ENCODE peak calls at places on chromosomes 5 and 9, in six cellular contexts. One of them, this sample, is unnamed.

GRCh38 chr9:74036549-74037231 is 460.4 kb upstream of the RORB start:
- DNase-seq in HepG2: no peak
- DNase-seq in SK-N-SH: no peak
- DNase-seq in GM12878: no peak
- DNase-seq in K562: no peak
- DNase-seq in H1: no peak
- DNase-seq in this sample: no peak

GRCh38 chr5:6631441-6631840 is 1.4 kb downstream of the NSUN2 start:
- DNase-seq in HepG2: no peak
- DNase-seq in SK-N-SH: no peak
- DNase-seq in GM12878: no peak
- DNase-seq in K562: no peak
- DNase-seq in H1: no peak
- DNase-seq in this sample: no peak

GRCh38 chr9:15512204-15512603 is 1.4 kb upstream of the PSIP1 start:
- DNase-seq in HepG2: no peak
- DNase-seq in SK-N-SH: no peak
- DNase-seq in GM12878: no peak
- DNase-seq in K562: no peak
- DNase-seq in H1: no peak
- DNase-seq in this sample: no peak

GRCh38 chr9:100724932-100725331 is 147.1 kb downstream of the CAVIN4 start:
- DNase-seq in HepG2: no peak
- DNase-seq in SK-N-SH: no peak
- DNase-seq in GM12878: no peak
- DNase-seq in K562: no peak
- DNase-seq in H1: no peak
- DNase-seq in this sample: no peak

GRCh38 chr5:120544043-120544442 is 79.9 kb downstream of the PRR16 start:
- DNase-seq in HepG2: no peak
- DNase-seq in SK-N-SH: no peak
- DNase-seq in GM12878: no peak
- DNase-seq in K562: no peak
- DNase-seq in H1: no peak
- DNase-seq in this sample: no peak

GRCh38 chr5:160187091-160187490 is 42.2 kb upstream of the FABP6 start:
- DNase-seq in HepG2: no peak
- DNase-seq in SK-N-SH: no peak
- DNase-seq in GM12878: no peak
- DNase-seq in K562: no peak
- DNase-seq in H1: no peak
- DNase-seq in this sample: no peak

GRCh38 chr9:69122391-69123141 is 51.5 kb upstream of the TJP2 start:
- DNase-seq in HepG2: peak
- DNase-seq in SK-N-SH: no peak
- DNase-seq in GM12878: no peak
- DNase-seq in K562: no peak
- DNase-seq in H1: no peak
- DNase-seq in this sample: no peak

GRCh38 chr5:179413711-179414458 is 68.6 kb upstream of the ADAMTS2 start:
- DNase-seq in HepG2: no peak
- DNase-seq in SK-N-SH: peak
- DNase-seq in GM12878: no peak
- DNase-seq in K562: no peak
- DNase-seq in H1: peak
- DNase-seq in this sample: no peak

GRCh38 chr5:145775893-145776444 is 59.2 kb downstream of the PRELID2 start:
- DNase-seq in HepG2: peak
- DNase-seq in SK-N-SH: no peak
- DNase-seq in GM12878: no peak
- DNase-seq in K562: no peak
- DNase-seq in H1: no peak
- DNase-seq in this sample: no peak

GRCh38 chr5:39146831-39147540 is 72.4 kb downstream of the FYB1 start:
- DNase-seq in HepG2: no peak
- DNase-seq in SK-N-SH: no peak
- DNase-seq in GM12878: no peak
- DNase-seq in K562: no peak
- DNase-seq in H1: no peak
- DNase-seq in this sample: no peak

GRCh38 chr5:103840600-103840999 is 278.0 kb upstream of the NUDT12 start:
- DNase-seq in HepG2: no peak
- DNase-seq in SK-N-SH: no peak
- DNase-seq in GM12878: no peak
- DNase-seq in K562: no peak
- DNase-seq in H1: no peak
- DNase-seq in this sample: no peak

GRCh38 chr5:31809037-31809910 is 170.3 kb downstream of the PDZD2 start:
- DNase-seq in HepG2: peak
- DNase-seq in SK-N-SH: peak
- DNase-seq in GM12878: no peak
- DNase-seq in K562: peak
- DNase-seq in H1: peak
- DNase-seq in this sample: peak

GRCh38 chr5:86465052-86465838 is 152.5 kb upstream of the COX7C start:
- DNase-seq in HepG2: no peak
- DNase-seq in SK-N-SH: no peak
- DNase-seq in GM12878: no peak
- DNase-seq in K562: no peak
- DNase-seq in H1: no peak
- DNase-seq in this sample: no peak

GRCh38 chr9:80797841-80798688 is 891.3 kb downstream of the TLE1 start:
- DNase-seq in HepG2: no peak
- DNase-seq in SK-N-SH: peak
- DNase-seq in GM12878: no peak
- DNase-seq in K562: no peak
- DNase-seq in H1: no peak
- DNase-seq in this sample: no peak

GRCh38 chr5:24073097-24073496 is 565.7 kb downstream of the PRDM9 start:
- DNase-seq in HepG2: no peak
- DNase-seq in SK-N-SH: no peak
- DNase-seq in GM12878: no peak
- DNase-seq in K562: no peak
- DNase-seq in H1: no peak
- DNase-seq in this sample: no peak

GRCh38 chr5:162243651-162244050 is 176.1 kb downstream of the GABRG2 start:
- DNase-seq in HepG2: no peak
- DNase-seq in SK-N-SH: no peak
- DNase-seq in GM12878: no peak
- DNase-seq in K562: no peak
- DNase-seq in H1: no peak
- DNase-seq in this sample: no peak

GRCh38 chr9:12698293-12698692 is 5.1 kb downstream of the TYRP1 start:
- DNase-seq in HepG2: no peak
- DNase-seq in SK-N-SH: no peak
- DNase-seq in GM12878: no peak
- DNase-seq in K562: no peak
- DNase-seq in H1: no peak
- DNase-seq in this sample: no peak

GRCh38 chr9:77616191-77616590 is 31.9 kb downstream of the GNA14 start:
- DNase-seq in HepG2: no peak
- DNase-seq in SK-N-SH: no peak
- DNase-seq in GM12878: no peak
- DNase-seq in K562: no peak
- DNase-seq in H1: no peak
- DNase-seq in this sample: no peak

GRCh38 chr5:147169399-147169798 is 65.4 kb upstream of the STK32A start:
- DNase-seq in HepG2: peak
- DNase-seq in SK-N-SH: no peak
- DNase-seq in GM12878: no peak
- DNase-seq in K562: no peak
- DNase-seq in H1: no peak
- DNase-seq in this sample: no peak

GRCh38 chr9:78828521-78828920 is 531.6 kb downstream of the PSAT1 start:
- DNase-seq in HepG2: no peak
- DNase-seq in SK-N-SH: no peak
- DNase-seq in GM12878: no peak
- DNase-seq in K562: no peak
- DNase-seq in H1: no peak
- DNase-seq in this sample: no peak

GRCh38 chr5:39531299-39531698 is 106.5 kb upstream of the DAB2 start:
- DNase-seq in HepG2: no peak
- DNase-seq in SK-N-SH: no peak
- DNase-seq in GM12878: no peak
- DNase-seq in K562: no peak
- DNase-seq in H1: no peak
- DNase-seq in this sample: no peak

GRCh38 chr9:125997510-125997823 is 250.3 kb downstream of the PBX3 start:
- DNase-seq in HepG2: no peak
- DNase-seq in SK-N-SH: no peak
- DNase-seq in GM12878: no peak
- DNase-seq in K562: no peak
- DNase-seq in H1: no peak
- DNase-seq in this sample: no peak

GRCh38 chr5:179732918-179733763 is 519 bp downstream of the MAML1 start:
- DNase-seq in HepG2: no peak
- DNase-seq in SK-N-SH: peak
- DNase-seq in GM12878: no peak
- DNase-seq in K562: peak
- DNase-seq in H1: peak
- DNase-seq in this sample: no peak

GRCh38 chr9:105859428-105860091 is 165.2 kb downstream of the TMEM38B start:
- DNase-seq in HepG2: no peak
- DNase-seq in SK-N-SH: no peak
- DNase-seq in GM12878: no peak
- DNase-seq in K562: no peak
- DNase-seq in H1: no peak
- DNase-seq in this sample: no peak

GRCh38 chr5:141903261-141903660 is 20.4 kb upstream of the DELE1 start:
- DNase-seq in HepG2: no peak
- DNase-seq in SK-N-SH: no peak
- DNase-seq in GM12878: no peak
- DNase-seq in K562: no peak
- DNase-seq in H1: no peak
- DNase-seq in this sample: peak

DNA sequence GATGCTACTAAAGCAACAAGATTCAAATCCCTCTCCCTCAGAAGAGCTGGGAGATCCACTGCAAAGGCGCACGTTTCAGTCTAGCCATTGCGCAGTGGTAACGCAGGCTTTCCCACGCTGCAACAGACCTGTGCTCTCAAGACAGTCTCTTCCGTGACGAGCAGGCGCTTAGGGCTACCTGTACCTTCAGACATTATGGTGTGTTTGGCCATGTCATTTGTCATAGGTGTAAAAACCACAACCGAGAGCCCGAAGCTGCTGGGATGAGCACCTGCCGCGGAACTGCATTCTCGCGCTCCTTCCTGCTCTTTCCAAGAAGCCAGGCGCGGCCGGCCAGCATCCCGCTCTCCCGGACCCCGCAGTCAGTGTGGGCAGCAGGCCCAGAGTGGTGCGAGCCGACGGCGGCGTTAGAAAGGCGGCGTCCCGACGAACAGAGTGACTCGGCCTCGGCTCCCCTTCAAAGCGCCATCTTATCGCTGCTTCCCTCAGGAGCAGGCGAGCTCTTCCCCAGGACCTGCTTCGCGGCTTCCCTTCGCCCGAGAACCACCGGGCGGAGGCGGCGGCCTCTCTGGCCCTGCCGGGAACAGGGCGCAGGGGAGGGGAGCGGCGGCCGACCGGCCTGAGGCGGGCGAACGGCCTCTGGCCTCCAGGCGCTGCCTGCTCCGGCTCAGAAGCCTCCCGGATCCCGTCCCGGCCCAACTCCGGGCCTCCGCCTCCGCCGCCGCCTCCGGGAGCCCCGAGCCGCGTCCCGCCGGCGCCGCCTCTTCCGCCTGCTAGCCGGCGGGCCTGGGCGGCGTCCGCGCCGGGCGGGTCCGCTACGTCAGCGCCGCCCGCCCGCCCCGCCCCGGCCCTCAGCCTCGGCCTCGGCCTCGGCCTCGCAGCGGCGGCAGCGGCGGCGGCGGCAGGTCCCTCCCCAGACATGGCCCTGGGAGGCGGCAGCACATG is at the start of gene FAM120A:
- DNase-seq in HepG2: peak
- DNase-seq in SK-N-SH: peak
- DNase-seq in GM12878: no peak
- DNase-seq in K562: peak
- DNase-seq in H1: peak
- DNase-seq in this sample: peak
- TF ChIP-seq POLR2AphosphoS5 in HepG2: peak
- TF ChIP-seq POLR2AphosphoS5 in SK-N-SH: peak
- TF ChIP-seq POLR2AphosphoS5 in GM12878: peak
- TF ChIP-seq POLR2AphosphoS5 in K562: peak
- TF ChIP-seq POLR2AphosphoS5 in H1: peak
- TF ChIP-seq POLR2AphosphoS5 in this sample: peak

GRCh38 chr9:21747171-21747570 is 55.3 kb upstream of the MTAP start:
- DNase-seq in HepG2: no peak
- DNase-seq in SK-N-SH: no peak
- DNase-seq in GM12878: no peak
- DNase-seq in K562: no peak
- DNase-seq in H1: no peak
- DNase-seq in this sample: no peak
- TF ChIP-seq GABPA in HepG2: no peak
- TF ChIP-seq GABPA in SK-N-SH: no peak
- TF ChIP-seq GABPA in GM12878: no peak
- TF ChIP-seq GABPA in K562: no peak
- TF ChIP-seq GABPA in H1: no peak
- TF ChIP-seq GABPA in this sample: no peak

DNA sequence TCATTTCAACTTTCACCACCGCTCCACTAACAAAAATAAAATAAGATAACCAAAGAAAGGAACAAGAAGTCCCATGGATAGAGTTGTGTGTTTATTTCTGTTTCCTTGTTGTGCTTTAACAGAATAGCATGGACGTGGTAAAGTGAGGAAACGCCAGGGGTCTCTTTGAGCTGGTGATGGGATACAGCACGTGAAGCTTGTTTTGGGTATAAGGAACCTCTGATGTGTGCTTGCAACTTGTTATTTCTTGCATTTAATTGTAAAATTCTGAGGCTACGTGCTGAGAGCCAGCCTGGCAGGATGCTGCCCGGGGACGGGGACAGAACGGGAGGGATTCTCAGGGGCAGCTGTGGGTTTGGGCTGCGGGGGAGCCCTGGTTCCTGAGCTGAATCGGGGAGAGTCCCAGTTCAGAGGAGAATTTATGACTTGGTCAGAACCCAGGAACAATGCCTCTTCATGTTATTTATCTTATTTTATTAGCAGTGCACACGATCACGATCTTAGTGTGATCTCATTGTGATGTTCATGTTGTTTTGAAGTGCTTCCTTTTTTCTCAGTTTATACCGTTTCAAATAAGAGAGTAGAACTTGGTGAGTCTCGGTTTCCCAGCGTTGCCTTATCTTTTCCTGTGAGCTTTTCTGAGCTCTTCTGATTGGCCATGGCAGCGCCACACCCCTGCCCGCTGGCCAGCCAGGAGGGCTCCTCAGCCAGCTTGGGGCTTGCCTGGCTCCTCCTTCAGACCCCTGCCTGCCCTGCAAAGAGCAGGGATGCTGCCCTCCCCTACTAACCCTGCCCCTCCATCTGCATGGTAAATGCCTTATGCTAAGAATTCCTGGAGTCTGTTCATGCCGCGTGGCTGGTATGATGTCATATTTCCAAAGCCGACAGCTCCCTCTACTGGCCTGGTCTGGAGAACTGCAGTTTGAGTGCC is 63.6 kb downstream of the ANKRD33B start:
- DNase-seq in HepG2: peak
- DNase-seq in SK-N-SH: peak
- DNase-seq in GM12878: peak
- DNase-seq in K562: peak
- DNase-seq in H1: peak
- DNase-seq in this sample: peak
- TF ChIP-seq POLR2AphosphoS5 in HepG2: no peak
- TF ChIP-seq POLR2AphosphoS5 in SK-N-SH: no peak
- TF ChIP-seq POLR2AphosphoS5 in GM12878: peak
- TF ChIP-seq POLR2AphosphoS5 in K562: no peak
- TF ChIP-seq POLR2AphosphoS5 in H1: no peak
- TF ChIP-seq POLR2AphosphoS5 in this sample: peak

GRCh38 chr5:135018457-135018856 is 15.6 kb downstream of the PITX1 start:
- DNase-seq in HepG2: no peak
- DNase-seq in SK-N-SH: no peak
- DNase-seq in GM12878: no peak
- DNase-seq in K562: no peak
- DNase-seq in H1: no peak
- DNase-seq in this sample: no peak
- TF ChIP-seq GABPA in HepG2: no peak
- TF ChIP-seq GABPA in SK-N-SH: no peak
- TF ChIP-seq GABPA in GM12878: no peak
- TF ChIP-seq GABPA in K562: no peak
- TF ChIP-seq GABPA in H1: no peak
- TF ChIP-seq GABPA in this sample: no peak